ENCODE peak calls at places on chromosome 6, in eight cellular contexts. C is fibroblast of gingiva; G is NCI-H1092; W is substantia nigra; O is HEK293T; L is cardiac fibroblast; X is stimulated activated CD4-positive, alpha-beta T cell treated with anti-CD3 and anti-CD28 coated beads, Interleukin-1b, Interleukin-23, amount 100 ng/mL, for 48 hours; I is posterior vena cava. F is an unnamed sample.
A peak's percentile ranks its signal among the peaks of the same experiment; 100 is the strongest.

GRCh38 chr6:89117285-89118108 is at the start of gene SRSF12:
- DNase-seq in X (peak; percentile 4), I (peak; percentile 85), C (peak; percentile 20), W (no peak), G (peak; percentile 37), O (peak; percentile 70), L (peak; percentile 33), F (peak; percentile 24)

GRCh38 chr6:139625998-139626975 is 251.8 kb upstream of the CITED2 start:
- DNase-seq in O (no peak), L (peak; percentile 17), I (no peak), G (no peak), C (peak; percentile 38), X (no peak), W (no peak), F (no peak)

GRCh38 chr6:109790131-109790530 is 99.0 kb downstream of the FIG4 start:
- DNase-seq in X (no peak), L (peak; percentile 71), W (no peak), C (peak; percentile 42), I (no peak), O (no peak), G (no peak), F (no peak)

GRCh38 chr6:3438190-3439167 is 18.4 kb downstream of the SLC22A23 start:
- DNase-seq in G (peak; percentile 46), W (no peak), L (peak; percentile 97), I (no peak), X (no peak), O (peak; percentile 71), C (peak; percentile 96), F (peak; percentile 42)

GRCh38 chr6:89745728-89746127 is 73.9 kb downstream of the MDN1 start:
- DNase-seq in C (peak; percentile 85), G (no peak), O (no peak), L (peak; percentile 20), W (no peak), I (no peak), X (no peak), F (no peak)

GRCh38 chr6:17334265-17334664 is 53.1 kb downstream of the RBM24 start:
- DNase-seq in C (no peak), W (no peak), O (no peak), G (no peak), I (no peak), X (no peak), L (peak; percentile 35), F (no peak)

GRCh38 chr6:45423901-45424627 is 46.3 kb upstream of the SUPT3H start:
- DNase-seq in X (peak; percentile 26), G (no peak), O (no peak), W (no peak), I (no peak), C (peak; percentile 29), L (no peak), F (no peak)

GRCh38 chr6:30311669-30312068 is 15.1 kb upstream of the TRIM39 start:
- DNase-seq in G (no peak), I (no peak), C (peak; percentile 50), L (no peak), X (no peak), W (no peak), O (no peak), F (no peak)

GRCh38 chr6:33868143-33868542 is 64.3 kb upstream of the MLN start:
- DNase-seq in O (no peak), I (no peak), G (no peak), L (no peak), C (no peak), X (no peak), W (no peak), F (no peak)

F was measured in colonic mucosa.